ENCODE peak calls at places on chromosomes 3 and 15, in five cellular contexts. I is IMR-90, E is HepG2, U is GM12878, X is K562. S is an unnamed sample.

GRCh38 chr3:48707157-48707556 is 9.9 kb downstream of the IP6K2 start:
- DNase-seq in I (no peak), U (no peak), X (no peak), E (no peak), S (no peak)

GRCh38 chr3:138914870-138915502 is 32.0 kb downstream of the FOXL2 start:
- DNase-seq in E (peak), U (no peak), X (peak), I (peak), S (peak)

GRCh38 chr3:129645291-129645690 is 38.8 kb upstream of the PLXND1 start:
- DNase-seq in U (no peak), E (no peak), I (no peak), X (no peak), S (no peak)

GRCh38 chr3:54853573-54854404 is 74.1 kb downstream of the LRTM1 start:
- DNase-seq in I (peak), U (no peak), X (peak), E (peak), S (peak)

GRCh38 chr3:11099306-11099705 is 55.0 kb upstream of the HRH1 start:
- DNase-seq in U (no peak), X (no peak), I (no peak), E (no peak), S (no peak)

GRCh38 chr15:81531141-81531592 is 157.2 kb upstream of the TMC3 start:
- DNase-seq in E (no peak), U (no peak), X (no peak), I (peak), S (no peak)

GRCh38 chr3:118842147-118842863 is 192.3 kb downstream of the IGSF11 start:
- DNase-seq in X (no peak), I (no peak), U (peak), E (no peak), S (no peak)

GRCh38 chr3:176005564-176005963 is 1146.4 kb downstream of the NAALADL2 start:
- DNase-seq in E (no peak), U (no peak), I (no peak), X (no peak), S (no peak)

GRCh38 chr3:114809668-114810413 is 337.2 kb downstream of the ZBTB20 start:
- DNase-seq in U (peak), I (peak), E (peak), X (no peak), S (no peak)

GRCh38 chr3:128301186-128302023 is 148.1 kb downstream of the EEFSEC start:
- DNase-seq in E (no peak), I (no peak), U (no peak), X (no peak), S (no peak)

GRCh38 chr3:163890661-163891060 is 1187.6 kb downstream of the SI start:
- DNase-seq in X (no peak), E (no peak), U (no peak), I (no peak), S (no peak)

GRCh38 chr3:48688737-48689075 is 3.0 kb upstream of the NCKIPSD start:
- DNase-seq in I (no peak), X (no peak), U (no peak), E (no peak), S (no peak)

GRCh38 chr3:194622621-194623360 is 10.4 kb downstream of the TMEM44 start:
- DNase-seq in U (no peak), X (no peak), E (no peak), I (no peak), S (no peak)

GRCh38 chr3:8458235-8458634 is 43.4 kb upstream of the LMCD1 start:
- DNase-seq in X (no peak), E (no peak), I (peak), U (no peak), S (no peak)

GRCh38 chr3:185717121-185717520 is 107.7 kb downstream of the IGF2BP2 start:
- DNase-seq in E (no peak), U (no peak), I (peak), X (no peak), S (no peak)

GRCh38 chr3:167350245-167350862 is 29.7 kb downstream of the ZBBX start:
- DNase-seq in X (no peak), E (peak), U (no peak), I (no peak), S (peak)

GRCh38 chr3:37993811-37994638 is 3.4 kb downstream of the VILL start:
- DNase-seq in I (peak), E (no peak), U (no peak), X (peak), S (no peak)

GRCh38 chr3:5061218-5061569 is 60.9 kb upstream of the ARL8B start:
- DNase-seq in X (no peak), E (no peak), I (no peak), U (no peak), S (no peak)

GRCh38 chr3:120645083-120645800 is 36.8 kb downstream of the HGD start:
- DNase-seq in E (no peak), X (peak), U (no peak), I (peak), S (no peak)

GRCh38 chr3:172454180-172454579 is 5.9 kb upstream of the GHSR start:
- DNase-seq in I (no peak), X (no peak), U (no peak), E (no peak), S (no peak)

GRCh38 chr3:38112378-38112761 is 24.6 kb downstream of the ACAA1 start:
- DNase-seq in E (no peak), U (no peak), X (no peak), I (no peak), S (no peak)

GRCh38 chr15:45642203-45642932 is 7.5 kb downstream of the SQOR start:
- DNase-seq in I (peak), U (no peak), E (no peak), X (no peak), S (no peak)

GRCh38 chr15:100941536-100941935 is 22.4 kb downstream of the LRRK1 start:
- DNase-seq in I (no peak), E (no peak), U (no peak), X (no peak), S (no peak)

GRCh38 chr15:30791239-30791638 is 112.5 kb upstream of the FAN1 start:
- DNase-seq in X (peak), I (no peak), U (no peak), E (no peak), S (peak)

GRCh38 chr3:128436214-128436613 is 30.5 kb downstream of the DNAJB8 start:
- DNase-seq in X (no peak), E (no peak), U (no peak), I (no peak), S (no peak)

GRCh38 chr15:67836477-67836876 is 3.4 kb downstream of the RNU6-1 start:
- DNase-seq in U (no peak), E (no peak), I (peak), X (peak), S (peak)

GRCh38 chr3:113628316-113628715 is 68.1 kb downstream of the USF3 start:
- DNase-seq in E (no peak), U (no peak), I (no peak), X (no peak), S (no peak)

GRCh38 chr3:113625724-113626348 is 70.6 kb downstream of the USF3 start:
- DNase-seq in I (no peak), X (no peak), E (no peak), U (no peak), S (no peak)

GRCh38 chr3:113623827-113624226 is 72.6 kb downstream of the USF3 start:
- DNase-seq in I (no peak), E (no peak), U (no peak), X (no peak), S (no peak)

GRCh38 chr3:113628788-113629187 is 67.7 kb downstream of the USF3 start:
- DNase-seq in X (no peak), E (no peak), U (no peak), I (no peak), S (no peak)

GRCh38 chr3:113626513-113627371 is 69.7 kb downstream of the USF3 start:
- DNase-seq in X (peak), U (no peak), E (peak), I (peak), S (peak)
- TF ChIP-seq RAD21 in X (peak), U (peak), E (peak), I (peak), S (peak)

GRCh38 chr15:88497109-88497761 is 29.7 kb downstream of the MRPS11 start:
- DNase-seq in I (no peak), X (no peak), E (no peak), U (no peak), S (no peak)
- TF ChIP-seq BHLHE40 in I (no peak), X (no peak), E (no peak), U (no peak), S (no peak)

GRCh38 chr15:66738595-66738994 is 36.6 kb downstream of the SMAD6 start:
- DNase-seq in E (no peak), U (no peak), X (no peak), I (no peak), S (no peak)

GRCh38 chr15:66739287-66739686 is 37.3 kb downstream of the SMAD6 start:
- DNase-seq in X (no peak), I (no peak), E (no peak), U (no peak), S (no peak)

GRCh38 chr15:66737243-66738010 is 35.4 kb downstream of the SMAD6 start:
- DNase-seq in E (no peak), U (no peak), I (no peak), X (no peak), S (no peak)

GRCh38 chr15:66735909-66736305 is 33.9 kb downstream of the SMAD6 start:
- DNase-seq in X (no peak), U (no peak), E (no peak), I (no peak), S (no peak)

DNA sequence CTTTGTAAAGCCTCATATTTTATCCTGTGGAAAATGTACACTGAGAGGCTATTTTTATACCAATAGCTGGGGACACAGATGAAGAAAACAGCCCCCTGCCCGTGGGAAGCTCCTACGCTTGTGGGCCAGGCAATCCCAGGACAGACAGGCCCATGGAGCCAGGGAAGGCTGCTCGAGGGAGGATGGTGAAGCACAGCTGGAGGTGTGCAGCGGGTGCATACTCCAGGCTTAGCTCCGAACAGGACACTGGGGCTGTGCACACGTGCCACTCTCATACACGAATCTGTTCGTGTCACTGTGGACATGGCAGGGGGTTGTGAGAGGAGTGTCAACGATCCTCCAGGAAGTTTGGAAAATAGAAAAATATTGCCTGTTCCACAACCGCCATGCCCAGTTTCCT is 36.1 kb downstream of the SMAD6 start:
- DNase-seq in E (no peak), U (no peak), I (no peak), X (no peak), S (no peak)
- TF ChIP-seq USF2 in E (no peak), U (no peak), I (no peak), X (no peak), S (no peak)

GRCh38 chr3:174936590-174936989 is 77.5 kb downstream of the NAALADL2 start:
- DNase-seq in U (no peak), I (no peak), X (no peak), E (no peak), S (no peak)

GRCh38 chr3:174931969-174932368 is 72.8 kb downstream of the NAALADL2 start:
- DNase-seq in U (no peak), E (no peak), X (no peak), I (no peak), S (no peak)

GRCh38 chr3:174938102-174938501 is 79.0 kb downstream of the NAALADL2 start:
- DNase-seq in X (no peak), E (no peak), I (no peak), U (no peak), S (no peak)

DNA sequence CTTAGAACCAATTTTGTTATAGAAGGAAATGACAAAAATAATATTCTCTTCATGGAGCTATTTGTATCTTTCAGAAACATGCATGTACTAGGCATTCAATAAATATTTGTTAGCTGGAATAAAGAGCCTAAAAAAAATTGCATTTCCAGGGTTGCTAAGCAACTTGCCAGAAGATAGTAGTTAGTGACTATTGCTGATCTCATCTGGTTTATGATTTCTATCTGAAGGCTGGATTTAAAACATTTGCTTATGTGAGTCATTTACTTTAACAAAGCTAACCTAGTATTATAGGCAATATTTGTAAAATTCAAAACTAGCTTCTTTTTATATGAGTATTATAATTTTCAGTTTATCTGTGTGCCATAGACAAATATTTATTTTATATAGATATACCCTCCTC is 78.4 kb downstream of the NAALADL2 start:
- DNase-seq in I (peak), U (no peak), E (no peak), X (no peak), S (no peak)
- TF ChIP-seq RAD21 in I (no peak), U (no peak), E (no peak), X (no peak), S (no peak)

DNA sequence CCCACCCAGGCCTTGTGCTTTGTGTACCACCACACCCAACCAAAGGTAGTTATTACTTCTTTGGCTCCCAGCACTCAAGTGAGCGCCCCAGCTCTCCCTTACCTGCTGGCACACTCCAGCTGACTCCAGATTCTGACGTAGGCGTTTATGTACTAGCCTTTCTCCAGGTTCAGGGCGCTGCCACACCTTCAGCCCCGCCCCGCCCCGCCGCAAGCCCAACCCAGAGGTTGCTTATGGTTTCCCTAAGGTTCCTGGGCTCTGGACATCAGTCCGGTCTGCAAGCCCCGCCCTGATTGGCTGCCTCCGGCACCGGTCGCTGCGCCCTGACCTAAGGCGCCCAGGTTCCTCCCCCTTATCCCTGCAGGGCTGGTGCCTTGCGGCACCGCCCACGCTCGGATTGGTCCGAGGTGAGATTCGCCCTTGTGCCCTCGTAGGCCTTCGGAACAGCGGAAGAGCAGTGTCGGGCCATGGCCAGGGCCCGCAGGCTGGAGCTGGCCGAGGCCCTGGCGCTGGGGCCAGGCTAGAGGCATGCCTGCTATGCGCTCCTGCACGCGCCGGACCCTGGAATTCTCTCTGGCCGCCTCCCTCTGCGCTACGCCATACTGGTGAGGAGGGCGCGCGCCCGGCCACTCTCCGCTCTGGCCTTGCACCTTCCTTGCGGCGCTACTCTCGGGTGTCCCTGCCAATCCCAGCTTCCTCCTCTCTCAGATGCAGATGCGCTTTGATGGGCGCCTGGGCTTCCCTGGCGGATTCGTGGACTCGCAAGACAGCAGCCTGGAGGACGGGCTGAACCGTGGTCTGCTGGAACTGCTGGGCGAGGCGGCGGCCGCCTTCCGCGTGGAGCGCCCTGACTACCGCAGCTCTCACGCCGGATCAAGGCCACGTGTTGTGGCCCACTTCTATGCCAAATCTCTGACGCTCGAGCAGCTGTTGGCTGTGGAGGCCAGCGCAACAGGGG is 19.8 kb upstream of the NUDT16 start:
- DNase-seq in E (no peak), I (peak), U (peak), X (peak), S (peak)
- TF ChIP-seq BHLHE40 in E (no peak), I (no peak), U (no peak), X (no peak), S (no peak)

DNA sequence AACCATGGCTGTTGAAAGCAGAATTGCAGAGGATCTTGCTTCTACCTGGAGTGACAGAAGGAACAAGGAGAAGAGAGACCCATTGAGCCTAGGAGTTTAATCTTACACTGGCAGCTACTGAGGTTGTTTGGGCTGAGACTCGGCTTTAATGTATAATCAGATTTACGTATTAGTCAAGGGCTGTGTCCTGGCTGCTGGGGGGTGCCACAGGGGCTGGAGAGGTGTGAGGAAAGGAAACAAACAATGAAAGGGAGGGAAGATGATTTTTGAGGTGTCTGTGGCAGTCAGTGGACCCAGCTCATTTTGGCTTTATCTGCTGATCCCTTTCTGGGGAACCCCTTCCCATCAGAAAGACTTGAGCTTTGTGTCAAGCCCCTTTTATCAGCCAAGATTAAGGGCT is 95.7 kb downstream of the PRICKLE2 start:
- DNase-seq in X (no peak), I (no peak), U (no peak), E (no peak), S (no peak)
- TF ChIP-seq USF2 in X (no peak), I (no peak), U (no peak), E (no peak), S (no peak)

GRCh38 chr3:197021231-197021630 is 8.4 kb downstream of the MELTF start:
- DNase-seq in I (no peak), X (no peak), U (no peak), E (no peak), S (no peak)

GRCh38 chr3:197017003-197017402 is 12.6 kb downstream of the MELTF start:
- DNase-seq in U (no peak), E (no peak), X (no peak), I (no peak), S (no peak)

GRCh38 chr3:197021729-197022404 is 7.8 kb downstream of the MELTF start:
- DNase-seq in U (no peak), X (no peak), E (no peak), I (no peak), S (no peak)

GRCh38 chr3:197019021-197019420 is 10.6 kb downstream of the MELTF start:
- DNase-seq in X (no peak), I (no peak), E (peak), U (no peak), S (no peak)

GRCh38 chr3:197019535-197019934 is 10.1 kb downstream of the MELTF start:
- DNase-seq in U (no peak), X (no peak), E (no peak), I (no peak), S (no peak)
- TF ChIP-seq RAD21 in U (no peak), X (no peak), E (no peak), I (no peak), S (no peak)